ENCODE peak calls at places on chromosomes 13 and 19, in six cellular contexts. One of them, this sample, is unnamed. For H3K27me3 and H3K4me1, the result is how much of the 10 kb centered on the place peaks cover.

GRCh38 chr19:16654621-16655020 is 5.3 kb downstream of the SMIM7 start:
- DNase-seq in stomach: no peak
- DNase-seq in heart left ventricle: no peak
- DNase-seq in DND-41: no peak
- DNase-seq in psoas muscle: no peak
- DNase-seq in thoracic aorta: no peak
- DNase-seq in this sample: no peak

GRCh38 chr13:78168981-78169380 is 250.3 kb upstream of the EDNRB start:
- DNase-seq in stomach: no peak
- DNase-seq in psoas muscle: no peak
- DNase-seq in DND-41: no peak
- DNase-seq in heart left ventricle: no peak
- DNase-seq in thoracic aorta: no peak
- DNase-seq in this sample: no peak

GRCh38 chr13:24511019-24511823 is 1.4 kb downstream of the PARP4 start:
- DNase-seq in psoas muscle: no peak
- DNase-seq in DND-41: peak
- DNase-seq in thoracic aorta: no peak
- DNase-seq in stomach: peak
- DNase-seq in heart left ventricle: no peak
- DNase-seq in this sample: no peak

GRCh38 chr13:25738342-25738771 is 313.5 kb downstream of the SHISA2 start:
- DNase-seq in psoas muscle: no peak
- DNase-seq in thoracic aorta: no peak
- DNase-seq in heart left ventricle: no peak
- DNase-seq in stomach: peak
- DNase-seq in DND-41: peak
- DNase-seq in this sample: no peak

GRCh38 chr19:39746836-39747529 is 9.2 kb upstream of the CLC start:
- DNase-seq in thoracic aorta: no peak
- DNase-seq in psoas muscle: no peak
- DNase-seq in heart left ventricle: no peak
- DNase-seq in stomach: peak
- DNase-seq in DND-41: no peak
- DNase-seq in this sample: no peak

GRCh38 chr19:10568444-10568825 is 344 bp downstream of the CDKN2D start:
- DNase-seq in heart left ventricle: no peak
- DNase-seq in stomach: peak
- DNase-seq in psoas muscle: no peak
- DNase-seq in thoracic aorta: no peak
- DNase-seq in DND-41: no peak
- DNase-seq in this sample: peak

GRCh38 chr13:88648598-88649373 is 977.6 kb downstream of the SLITRK5 start:
- DNase-seq in heart left ventricle: no peak
- DNase-seq in psoas muscle: no peak
- DNase-seq in thoracic aorta: no peak
- DNase-seq in stomach: no peak
- DNase-seq in DND-41: no peak
- DNase-seq in this sample: no peak

GRCh38 chr19:38841787-38842438 is 7.9 kb downstream of the HNRNPL start:
- DNase-seq in DND-41: no peak
- DNase-seq in psoas muscle: peak
- DNase-seq in heart left ventricle: no peak
- DNase-seq in thoracic aorta: no peak
- DNase-seq in stomach: no peak
- DNase-seq in this sample: peak

GRCh38 chr13:94248454-94249233 is 230.8 kb downstream of the DCT start:
- DNase-seq in psoas muscle: no peak
- DNase-seq in stomach: no peak
- DNase-seq in thoracic aorta: no peak
- DNase-seq in heart left ventricle: no peak
- DNase-seq in DND-41: no peak
- DNase-seq in this sample: no peak

GRCh38 chr19:47471733-47472457 is at the start of gene SLC8A2:
- DNase-seq in heart left ventricle: peak
- DNase-seq in DND-41: peak
- DNase-seq in psoas muscle: peak
- DNase-seq in thoracic aorta: peak
- DNase-seq in stomach: peak
- DNase-seq in this sample: peak

GRCh38 chr13:46738055-46738454 is 58.9 kb downstream of the ESD start:
- DNase-seq in DND-41: no peak
- DNase-seq in psoas muscle: no peak
- DNase-seq in thoracic aorta: no peak
- DNase-seq in stomach: no peak
- DNase-seq in heart left ventricle: no peak
- DNase-seq in this sample: no peak

GRCh38 chr19:38318595-38319142 is 976 bp upstream of the KCNK6 start:
- DNase-seq in DND-41: no peak
- DNase-seq in thoracic aorta: no peak
- DNase-seq in heart left ventricle: peak
- DNase-seq in stomach: no peak
- DNase-seq in psoas muscle: no peak
- DNase-seq in this sample: no peak

GRCh38 chr13:23868521-23868920 is 20.7 kb downstream of the MIPEP start:
- DNase-seq in psoas muscle: no peak
- DNase-seq in heart left ventricle: no peak
- DNase-seq in stomach: no peak
- DNase-seq in DND-41: no peak
- DNase-seq in thoracic aorta: no peak
- DNase-seq in this sample: no peak

GRCh38 chr13:48749699-48750473 is 96.2 kb downstream of the CYSLTR2 start:
- DNase-seq in thoracic aorta: peak
- DNase-seq in stomach: peak
- DNase-seq in heart left ventricle: peak
- DNase-seq in DND-41: no peak
- DNase-seq in psoas muscle: peak
- DNase-seq in this sample: peak

GRCh38 chr13:71513414-71514063 is 353.5 kb downstream of the DACH1 start:
- DNase-seq in psoas muscle: no peak
- DNase-seq in DND-41: no peak
- DNase-seq in heart left ventricle: no peak
- DNase-seq in thoracic aorta: no peak
- DNase-seq in stomach: no peak
- DNase-seq in this sample: no peak

GRCh38 chr13:66210677-66211076 is 1019.5 kb downstream of the PCDH9 start:
- DNase-seq in heart left ventricle: no peak
- DNase-seq in thoracic aorta: no peak
- DNase-seq in DND-41: no peak
- DNase-seq in stomach: no peak
- DNase-seq in psoas muscle: no peak
- DNase-seq in this sample: no peak

GRCh38 chr19:23779645-23780044 is 21.0 kb upstream of the ZNF681 start:
- DNase-seq in stomach: no peak
- DNase-seq in heart left ventricle: no peak
- DNase-seq in DND-41: no peak
- DNase-seq in psoas muscle: no peak
- DNase-seq in thoracic aorta: no peak
- DNase-seq in this sample: no peak

GRCh38 chr19:12772323-12772722 is 3.0 kb downstream of the HOOK2 start:
- DNase-seq in heart left ventricle: peak
- DNase-seq in stomach: no peak
- DNase-seq in thoracic aorta: no peak
- DNase-seq in DND-41: no peak
- DNase-seq in psoas muscle: peak
- DNase-seq in this sample: peak

GRCh38 chr13:44763604-44764311 is 187.6 kb upstream of the TSC22D1 start:
- DNase-seq in stomach: peak
- DNase-seq in DND-41: no peak
- DNase-seq in thoracic aorta: no peak
- DNase-seq in psoas muscle: peak
- DNase-seq in heart left ventricle: peak
- DNase-seq in this sample: peak

GRCh38 chr19:30653646-30654386 is 281.6 kb downstream of the ZNF536 start:
- DNase-seq in DND-41: no peak
- DNase-seq in heart left ventricle: no peak
- DNase-seq in stomach: no peak
- DNase-seq in psoas muscle: no peak
- DNase-seq in thoracic aorta: no peak
- DNase-seq in this sample: no peak

GRCh38 chr19:15551183-15552004 is 43.1 kb downstream of the CYP4F22 start:
- DNase-seq in DND-41: peak
- DNase-seq in psoas muscle: peak
- DNase-seq in thoracic aorta: no peak
- DNase-seq in heart left ventricle: peak
- DNase-seq in stomach: peak
- DNase-seq in this sample: peak

GRCh38 chr13:67119481-67119883 is 110.7 kb downstream of the PCDH9 start:
- DNase-seq in heart left ventricle: no peak
- DNase-seq in psoas muscle: no peak
- DNase-seq in DND-41: no peak
- DNase-seq in thoracic aorta: no peak
- DNase-seq in stomach: no peak
- DNase-seq in this sample: no peak

GRCh38 chr13:63427170-63427569 is 2011.5 kb upstream of the PCDH20 start:
- DNase-seq in psoas muscle: no peak
- DNase-seq in stomach: no peak
- DNase-seq in thoracic aorta: no peak
- DNase-seq in heart left ventricle: no peak
- DNase-seq in DND-41: no peak
- DNase-seq in this sample: no peak

GRCh38 chr13:21632196-21632595 is 28.2 kb upstream of the MICU2 start:
- DNase-seq in psoas muscle: no peak
- DNase-seq in heart left ventricle: no peak
- DNase-seq in DND-41: no peak
- DNase-seq in thoracic aorta: no peak
- DNase-seq in stomach: no peak
- DNase-seq in this sample: no peak

GRCh38 chr13:59687028-59687427 is 476.7 kb downstream of the DIAPH3 start:
- DNase-seq in psoas muscle: no peak
- DNase-seq in thoracic aorta: no peak
- DNase-seq in heart left ventricle: no peak
- DNase-seq in stomach: no peak
- DNase-seq in DND-41: no peak
- DNase-seq in this sample: no peak

GRCh38 chr19:33456076-33456844 is 65.3 kb downstream of the PEPD start:
- DNase-seq in thoracic aorta: no peak
- DNase-seq in stomach: no peak
- DNase-seq in psoas muscle: no peak
- DNase-seq in heart left ventricle: no peak
- DNase-seq in DND-41: no peak
- DNase-seq in this sample: no peak

GRCh38 chr13:70407486-70407885 is 299.2 kb upstream of the KLHL1 start:
- DNase-seq in heart left ventricle: no peak
- DNase-seq in psoas muscle: no peak
- DNase-seq in stomach: no peak
- DNase-seq in thoracic aorta: no peak
- DNase-seq in DND-41: no peak
- DNase-seq in this sample: no peak

GRCh38 chr13:23723463-23723862 is 153.3 kb downstream of the TNFRSF19 start:
- DNase-seq in thoracic aorta: no peak
- DNase-seq in heart left ventricle: no peak
- DNase-seq in DND-41: no peak
- DNase-seq in psoas muscle: no peak
- DNase-seq in stomach: no peak
- DNase-seq in this sample: no peak

DNA sequence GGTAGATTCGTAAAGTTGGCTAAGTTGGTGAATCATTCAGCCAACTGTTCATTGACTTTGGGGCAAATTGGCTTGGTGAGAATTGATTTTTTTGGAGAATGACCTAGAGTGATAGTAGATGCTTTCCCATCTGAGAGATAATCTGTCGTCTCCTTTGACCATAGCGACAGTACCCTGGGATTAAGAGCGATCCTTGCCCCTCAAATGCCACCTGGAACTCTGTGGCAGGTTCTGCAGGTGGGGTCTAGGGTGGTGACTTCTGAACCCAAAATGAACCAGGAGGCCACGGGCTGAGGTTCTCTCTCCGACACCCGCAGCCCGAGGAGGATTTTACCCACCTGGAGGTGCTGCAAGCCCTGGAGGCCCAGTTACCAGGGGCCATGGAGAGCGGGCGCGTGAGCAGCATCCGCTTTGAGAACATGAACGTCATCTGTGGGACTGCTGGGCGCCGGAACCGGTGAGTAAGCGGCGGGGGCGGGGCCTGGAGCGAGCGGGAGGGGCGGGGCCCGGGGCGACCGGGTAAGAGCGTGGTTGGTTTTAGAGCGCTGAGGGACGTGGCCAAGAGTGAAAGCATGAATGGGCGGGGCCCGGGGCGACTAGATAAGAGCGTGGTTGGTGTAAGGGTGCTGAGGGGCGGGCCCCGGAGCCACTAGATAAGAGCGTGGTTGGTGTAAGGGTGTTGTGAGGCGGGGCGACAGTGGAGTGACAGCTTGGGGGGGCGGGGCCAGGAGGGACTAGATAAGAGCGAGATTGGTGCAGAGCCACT is 8.6 kb downstream of the C19orf81 start:
- DNase-seq in heart left ventricle: peak
- DNase-seq in DND-41: peak
- DNase-seq in stomach: peak
- DNase-seq in thoracic aorta: peak
- DNase-seq in psoas muscle: peak
- DNase-seq in this sample: peak
- H3K27me3 ChIP-seq in heart left ventricle: under half
- H3K27me3 ChIP-seq in DND-41: under half
- H3K27me3 ChIP-seq in stomach: half or more
- H3K27me3 ChIP-seq in thoracic aorta: under half
- H3K27me3 ChIP-seq in psoas muscle: under half
- H3K27me3 ChIP-seq in this sample: under half

GRCh38 chr13:74114641-74115040 is 19.6 kb downstream of the KLF12 start:
- DNase-seq in heart left ventricle: no peak
- DNase-seq in stomach: no peak
- DNase-seq in thoracic aorta: no peak
- DNase-seq in DND-41: no peak
- DNase-seq in psoas muscle: no peak
- DNase-seq in this sample: no peak
- H3K27ac ChIP-seq in heart left ventricle: no peak
- H3K27ac ChIP-seq in stomach: no peak
- H3K27ac ChIP-seq in thoracic aorta: peak
- H3K27ac ChIP-seq in DND-41: no peak
- H3K27ac ChIP-seq in psoas muscle: no peak
- H3K27ac ChIP-seq in this sample: no peak

GRCh38 chr13:113851826-113852535 is 11.9 kb downstream of the GAS6 start:
- DNase-seq in thoracic aorta: no peak
- DNase-seq in psoas muscle: no peak
- DNase-seq in DND-41: no peak
- DNase-seq in heart left ventricle: no peak
- DNase-seq in stomach: no peak
- DNase-seq in this sample: no peak
- H3K4me1 ChIP-seq in thoracic aorta: under half
- H3K4me1 ChIP-seq in psoas muscle: half or more
- H3K4me1 ChIP-seq in DND-41: under half
- H3K4me1 ChIP-seq in heart left ventricle: half or more
- H3K4me1 ChIP-seq in stomach: under half
- H3K4me1 ChIP-seq in this sample: under half

DNA sequence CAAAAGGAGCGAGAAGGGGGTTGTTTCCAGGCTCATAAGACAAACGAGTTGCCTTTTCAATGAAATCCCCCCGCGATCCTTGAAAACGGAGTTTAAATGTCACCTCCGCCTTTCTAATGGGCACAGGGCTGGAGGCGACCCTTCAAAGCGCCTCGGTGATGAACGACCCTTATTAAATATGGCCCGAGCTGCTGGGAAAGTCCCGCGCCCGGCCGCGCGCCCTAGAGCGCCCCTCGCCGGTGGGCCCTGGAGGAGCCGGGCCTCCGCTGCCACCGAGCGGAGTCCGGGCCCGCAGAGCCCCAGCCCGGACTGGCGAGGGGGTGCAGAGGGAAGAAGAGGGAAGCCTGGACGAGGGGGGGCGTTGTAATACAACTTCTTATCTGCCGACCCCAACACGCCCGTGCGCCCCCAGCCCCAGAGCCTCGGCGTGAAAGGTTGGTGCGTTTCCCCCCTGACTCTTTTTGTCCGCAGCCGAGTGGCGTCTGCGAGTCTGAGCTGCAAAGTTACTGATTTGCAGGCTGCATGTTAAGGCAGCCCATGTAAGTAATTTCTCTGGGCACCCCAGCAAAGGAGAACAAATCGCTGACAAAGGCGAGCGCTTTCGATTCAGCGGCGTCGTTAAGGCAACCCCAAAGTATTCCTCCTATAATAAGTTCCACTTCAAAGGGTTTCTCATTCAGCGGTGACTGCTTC is 11.9 kb downstream of the ZIC5 start:
- DNase-seq in DND-41: no peak
- DNase-seq in psoas muscle: no peak
- DNase-seq in stomach: peak
- DNase-seq in heart left ventricle: no peak
- DNase-seq in thoracic aorta: no peak
- DNase-seq in this sample: no peak
- H3K27me3 ChIP-seq in DND-41: under half
- H3K27me3 ChIP-seq in psoas muscle: under half
- H3K27me3 ChIP-seq in stomach: half or more
- H3K27me3 ChIP-seq in heart left ventricle: half or more
- H3K27me3 ChIP-seq in thoracic aorta: half or more
- H3K27me3 ChIP-seq in this sample: under half

This sample was measured in right cardiac atrium.